ENCODE peak calls at places on chromosome 17, in ten cellular contexts. Z is foreskin melanocyte; P is progenitor cell of endocrine pancreas; J is KG1; G is activated CD4-positive, alpha-beta T cell treated with anti-CD3 and anti-CD28 coated beads, Interleukin-2, amount 50 U/mL, for 1 hour; E is NCI-H510A treated with DMSO at 0.1 percent for 48 hours; K is HFF-Myc; T is AG09309; A is T-helper 1 cell; S is RCC 7860. R is an unnamed sample.

GRCh38 chr17:41919165-41919817 is 540 bp upstream of the ACLY start:
- DNase-seq in Z (no peak), E (peak; percentile 95), T (peak; percentile 25), K (no peak), A (no peak), P (no peak), S (peak; percentile 11), J (no peak), G (peak; percentile 10), R (no peak)

GRCh38 chr17:57490890-57491289 is 234.6 kb downstream of the MSI2 start:
- DNase-seq in J (no peak), T (no peak), A (no peak), G (no peak), Z (no peak), E (no peak), K (no peak), S (no peak), P (no peak), R (no peak)

GRCh38 chr17:16516594-16517018 is 24.6 kb upstream of the LRRC75A start:
- DNase-seq in P (no peak), G (no peak), K (peak; percentile 21), S (peak; percentile 10), A (no peak), T (no peak), Z (peak; percentile 90), J (no peak), E (no peak), R (no peak)

GRCh38 chr17:42118545-42118944 is 2.6 kb downstream of the KAT2A start:
- DNase-seq in S (peak; percentile 21), J (peak; percentile 13), G (peak; percentile 42), A (peak; percentile 43), P (no peak), K (no peak), E (peak; percentile 47), T (no peak), Z (no peak), R (no peak)

GRCh38 chr17:38674013-38674748 is 576 bp downstream of the EPOP start:
- DNase-seq in A (peak; percentile 27), T (no peak), G (no peak), K (no peak), P (no peak), J (no peak), E (no peak), Z (no peak), S (no peak), R (no peak)

GRCh38 chr17:71802663-71803062 is 318.2 kb upstream of the SOX9 start:
- DNase-seq in E (no peak), S (no peak), J (no peak), G (no peak), A (no peak), T (no peak), Z (no peak), P (no peak), K (no peak), R (no peak)

GRCh38 chr17:35404360-35404759 is 27.9 kb downstream of the SLFN12 start:
- DNase-seq in A (peak; percentile 12), S (no peak), K (no peak), G (no peak), E (no peak), P (no peak), Z (no peak), T (no peak), J (no peak), R (no peak)

GRCh38 chr17:41360291-41360995 is 9.2 kb downstream of the KRT33B start:
- DNase-seq in S (peak; percentile 98), E (no peak), A (no peak), J (no peak), K (no peak), Z (no peak), P (no peak), T (peak; percentile 72), G (no peak), R (no peak)

GRCh38 chr17:48729335-48730239 is 1.0 kb upstream of the HOXB13 start:
- DNase-seq in S (no peak), A (no peak), P (no peak), E (peak; percentile 71), J (no peak), Z (no peak), G (no peak), K (no peak), T (no peak), R (no peak)

GRCh38 chr17:5473906-5474305 is 5.1 kb upstream of the DHX33 start:
- DNase-seq in K (no peak), S (no peak), P (no peak), G (no peak), A (no peak), E (no peak), J (no peak), T (no peak), Z (no peak), R (no peak)

GRCh38 chr17:40779181-40779909 is 3.0 kb downstream of the KRT27 start:
- DNase-seq in E (peak; percentile 44), K (no peak), S (no peak), P (no peak), A (no peak), Z (no peak), G (peak; percentile 19), T (no peak), J (no peak), R (no peak)

GRCh38 chr17:78573955-78574354 is 3.2 kb downstream of the DNAH17 start:
- DNase-seq in G (no peak), A (peak; percentile 14), Z (no peak), T (no peak), S (no peak), K (no peak), J (no peak), E (peak; percentile 40), P (no peak), R (no peak)

GRCh38 chr17:77798481-77798880 is 160.0 kb upstream of the TNRC6C start:
- DNase-seq in G (no peak), E (no peak), A (no peak), P (no peak), K (no peak), S (no peak), J (no peak), Z (no peak), T (no peak), R (no peak)

GRCh38 chr17:68993112-68993511 is 37.9 kb upstream of the ABCA8 start:
- DNase-seq in G (no peak), J (no peak), E (no peak), T (no peak), K (no peak), S (no peak), P (no peak), Z (no peak), A (no peak), R (no peak)

GRCh38 chr17:17748604-17749003 is 67.3 kb downstream of the RAI1 start:
- DNase-seq in G (no peak), K (no peak), J (no peak), S (no peak), E (no peak), A (no peak), Z (no peak), P (no peak), T (no peak), R (no peak)

R was measured in GM04503.